ENCODE peak calls at places on chromosomes 4 and X, in five cellular contexts. One of them, this sample, is unnamed.

GRCh38 chrX:67384403-67384802 is 159.4 kb upstream of the AR start:
- DNase-seq in fibroblast of lung: no peak
- DNase-seq in Caco-2: no peak
- DNase-seq in stomach: no peak
- DNase-seq in lower lobe of right lung: no peak
- DNase-seq in this sample: no peak

GRCh38 chrX:124467202-124467601 is 120.8 kb downstream of the SH2D1A start:
- DNase-seq in lower lobe of right lung: no peak
- DNase-seq in Caco-2: no peak
- DNase-seq in stomach: no peak
- DNase-seq in fibroblast of lung: no peak
- DNase-seq in this sample: no peak

GRCh38 chr4:173642509-173642908 is 112.5 kb upstream of the HAND2 start:
- DNase-seq in fibroblast of lung: no peak
- DNase-seq in Caco-2: no peak
- DNase-seq in lower lobe of right lung: no peak
- DNase-seq in stomach: no peak
- DNase-seq in this sample: no peak

GRCh38 chr4:89216866-89217265 is 90.7 kb downstream of the GPRIN3 start:
- DNase-seq in fibroblast of lung: no peak
- DNase-seq in stomach: no peak
- DNase-seq in lower lobe of right lung: no peak
- DNase-seq in Caco-2: no peak
- DNase-seq in this sample: no peak

GRCh38 chr4:21780158-21780557 is 168.4 kb downstream of the KCNIP4 start:
- DNase-seq in lower lobe of right lung: no peak
- DNase-seq in stomach: no peak
- DNase-seq in fibroblast of lung: peak
- DNase-seq in Caco-2: no peak
- DNase-seq in this sample: peak

GRCh38 chr4:2936773-2937145 is 26.4 kb downstream of the NOP14 start:
- DNase-seq in Caco-2: no peak
- DNase-seq in fibroblast of lung: peak
- DNase-seq in stomach: no peak
- DNase-seq in lower lobe of right lung: no peak
- DNase-seq in this sample: peak

GRCh38 chr4:158814636-158815035 is 45.8 kb downstream of the FNIP2 start:
- DNase-seq in Caco-2: no peak
- DNase-seq in lower lobe of right lung: no peak
- DNase-seq in fibroblast of lung: peak
- DNase-seq in stomach: no peak
- DNase-seq in this sample: peak

GRCh38 chr4:54498661-54499111 is 159.1 kb upstream of the KIT start:
- DNase-seq in lower lobe of right lung: no peak
- DNase-seq in fibroblast of lung: peak
- DNase-seq in Caco-2: no peak
- DNase-seq in stomach: no peak
- DNase-seq in this sample: peak

GRCh38 chr4:101356928-101357327 is 9.6 kb upstream of the PPP3CA start:
- DNase-seq in lower lobe of right lung: no peak
- DNase-seq in fibroblast of lung: peak
- DNase-seq in stomach: peak
- DNase-seq in Caco-2: peak
- DNase-seq in this sample: peak

GRCh38 chr4:11603594-11604194 is 175.0 kb upstream of the HS3ST1 start:
- DNase-seq in fibroblast of lung: no peak
- DNase-seq in stomach: no peak
- DNase-seq in Caco-2: no peak
- DNase-seq in lower lobe of right lung: no peak
- DNase-seq in this sample: no peak

GRCh38 chr4:137390707-137391106 is 141.6 kb downstream of the PCDH18 start:
- DNase-seq in stomach: no peak
- DNase-seq in fibroblast of lung: peak
- DNase-seq in lower lobe of right lung: no peak
- DNase-seq in Caco-2: no peak
- DNase-seq in this sample: peak

GRCh38 chr4:38320833-38321232 is 343.2 kb upstream of the KLF3 start:
- DNase-seq in stomach: no peak
- DNase-seq in lower lobe of right lung: no peak
- DNase-seq in fibroblast of lung: no peak
- DNase-seq in Caco-2: no peak
- DNase-seq in this sample: no peak

GRCh38 chr4:38320349-38320707 is 343.7 kb upstream of the KLF3 start:
- DNase-seq in lower lobe of right lung: no peak
- DNase-seq in stomach: no peak
- DNase-seq in fibroblast of lung: no peak
- DNase-seq in Caco-2: no peak
- DNase-seq in this sample: no peak

GRCh38 chr4:38318737-38319455 is 345.1 kb upstream of the KLF3 start:
- DNase-seq in stomach: peak
- DNase-seq in lower lobe of right lung: peak
- DNase-seq in Caco-2: peak
- DNase-seq in fibroblast of lung: peak
- DNase-seq in this sample: peak

GRCh38 chr4:38317238-38317637 is 346.8 kb upstream of the KLF3 start:
- DNase-seq in fibroblast of lung: no peak
- DNase-seq in stomach: no peak
- DNase-seq in lower lobe of right lung: no peak
- DNase-seq in Caco-2: no peak
- DNase-seq in this sample: no peak

DNA sequence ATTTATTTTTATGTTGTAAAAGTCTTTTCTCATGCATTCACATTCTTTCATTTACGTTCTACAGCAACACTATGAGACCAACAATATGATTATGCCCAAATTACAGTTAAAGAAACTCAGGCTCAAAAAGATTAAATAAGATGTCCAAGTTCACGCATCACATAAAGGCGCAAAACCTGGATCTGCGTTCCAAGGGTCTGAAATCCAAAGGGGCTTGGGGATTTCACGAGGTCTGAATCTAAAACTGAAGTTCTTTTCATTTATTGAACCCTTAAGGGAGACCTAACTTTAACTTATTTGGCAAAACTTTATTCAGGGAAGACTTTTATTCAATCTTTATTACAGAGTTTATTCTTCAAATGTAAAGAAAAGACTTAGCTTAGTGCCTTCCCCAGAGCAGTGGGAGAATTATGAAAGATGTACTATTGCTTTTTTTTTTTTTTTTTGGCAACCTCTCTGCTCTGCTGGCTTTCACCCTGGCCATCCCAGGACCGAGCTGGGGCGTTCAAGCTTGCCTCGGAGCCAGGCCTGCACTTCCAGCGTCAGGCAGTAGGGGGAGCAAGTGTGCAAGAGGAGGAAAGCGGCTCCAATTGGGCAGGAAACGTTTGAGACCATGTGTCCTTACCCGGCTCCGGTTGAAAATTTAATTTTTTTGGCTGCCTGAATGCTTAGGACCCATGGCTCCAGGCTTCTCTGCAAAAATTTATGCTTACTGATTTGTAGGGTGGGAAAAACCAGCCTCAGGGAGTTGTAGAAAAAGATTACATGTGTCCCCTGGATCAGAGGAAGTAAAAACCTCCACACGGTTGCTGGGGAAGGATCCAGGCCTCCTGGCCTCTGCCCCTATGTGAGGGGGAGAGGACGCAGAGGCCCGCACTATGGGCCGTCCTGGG is 344.3 kb upstream of the KLF3 start:
- DNase-seq in fibroblast of lung: peak
- DNase-seq in stomach: peak
- DNase-seq in lower lobe of right lung: peak
- DNase-seq in Caco-2: peak
- DNase-seq in this sample: peak
- H3K4me3 ChIP-seq in fibroblast of lung: no peak
- H3K4me3 ChIP-seq in stomach: peak
- H3K4me3 ChIP-seq in lower lobe of right lung: peak
- H3K4me3 ChIP-seq in Caco-2: no peak
- H3K4me3 ChIP-seq in this sample: peak

GRCh38 chrX:108297290-108297689 is 140.9 kb downstream of the COL4A6 start:
- DNase-seq in fibroblast of lung: no peak
- DNase-seq in lower lobe of right lung: no peak
- DNase-seq in stomach: no peak
- DNase-seq in Caco-2: no peak
- DNase-seq in this sample: no peak
- TF ChIP-seq CTCF in fibroblast of lung: no peak
- TF ChIP-seq CTCF in lower lobe of right lung: no peak
- TF ChIP-seq CTCF in stomach: no peak
- TF ChIP-seq CTCF in Caco-2: no peak
- TF ChIP-seq CTCF in this sample: no peak

DNA sequence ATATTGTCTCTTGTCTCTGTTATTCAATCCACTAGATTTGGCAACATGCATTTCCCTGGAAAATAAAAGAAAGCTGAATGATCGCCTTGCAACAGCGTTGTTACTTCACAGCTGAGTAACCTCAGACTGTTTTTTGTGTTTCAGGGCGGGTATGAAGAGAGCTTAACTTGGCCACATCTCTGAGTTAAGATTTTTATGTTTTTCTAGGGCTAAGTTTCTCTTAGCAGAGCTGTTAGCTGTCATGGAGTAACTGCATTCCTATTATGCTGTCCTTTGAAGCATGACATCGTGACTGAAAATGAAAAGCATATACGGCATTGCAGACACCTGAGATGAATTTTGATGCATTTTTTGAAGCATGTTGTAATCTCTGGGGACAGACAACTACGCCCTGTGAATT is 1798.9 kb downstream of the PCDH7 start:
- DNase-seq in lower lobe of right lung: no peak
- DNase-seq in fibroblast of lung: no peak
- DNase-seq in Caco-2: no peak
- DNase-seq in stomach: no peak
- DNase-seq in this sample: peak
- H3K4me3 ChIP-seq in lower lobe of right lung: no peak
- H3K4me3 ChIP-seq in fibroblast of lung: no peak
- H3K4me3 ChIP-seq in Caco-2: no peak
- H3K4me3 ChIP-seq in stomach: no peak
- H3K4me3 ChIP-seq in this sample: no peak

GRCh38 chr4:185227131-185227551 is 17.7 kb downstream of the SNX25 start:
- DNase-seq in stomach: no peak
- DNase-seq in lower lobe of right lung: no peak
- DNase-seq in fibroblast of lung: no peak
- DNase-seq in Caco-2: peak
- DNase-seq in this sample: peak
- TF ChIP-seq CTCF in stomach: no peak
- TF ChIP-seq CTCF in lower lobe of right lung: no peak
- TF ChIP-seq CTCF in fibroblast of lung: peak
- TF ChIP-seq CTCF in Caco-2: peak
- TF ChIP-seq CTCF in this sample: no peak

GRCh38 chr4:113435893-113436292 is 325.6 kb downstream of the CAMK2D start:
- DNase-seq in stomach: no peak
- DNase-seq in fibroblast of lung: peak
- DNase-seq in lower lobe of right lung: no peak
- DNase-seq in Caco-2: no peak
- DNase-seq in this sample: peak

GRCh38 chr4:113434247-113434587 is 327.3 kb downstream of the CAMK2D start:
- DNase-seq in Caco-2: peak
- DNase-seq in fibroblast of lung: peak
- DNase-seq in lower lobe of right lung: no peak
- DNase-seq in stomach: no peak
- DNase-seq in this sample: no peak

GRCh38 chr4:113433116-113433515 is 328.4 kb downstream of the CAMK2D start:
- DNase-seq in lower lobe of right lung: no peak
- DNase-seq in fibroblast of lung: peak
- DNase-seq in stomach: no peak
- DNase-seq in Caco-2: no peak
- DNase-seq in this sample: no peak

GRCh38 chr4:113436360-113436759 is 325.2 kb downstream of the CAMK2D start:
- DNase-seq in Caco-2: no peak
- DNase-seq in stomach: no peak
- DNase-seq in fibroblast of lung: peak
- DNase-seq in lower lobe of right lung: no peak
- DNase-seq in this sample: peak

DNA sequence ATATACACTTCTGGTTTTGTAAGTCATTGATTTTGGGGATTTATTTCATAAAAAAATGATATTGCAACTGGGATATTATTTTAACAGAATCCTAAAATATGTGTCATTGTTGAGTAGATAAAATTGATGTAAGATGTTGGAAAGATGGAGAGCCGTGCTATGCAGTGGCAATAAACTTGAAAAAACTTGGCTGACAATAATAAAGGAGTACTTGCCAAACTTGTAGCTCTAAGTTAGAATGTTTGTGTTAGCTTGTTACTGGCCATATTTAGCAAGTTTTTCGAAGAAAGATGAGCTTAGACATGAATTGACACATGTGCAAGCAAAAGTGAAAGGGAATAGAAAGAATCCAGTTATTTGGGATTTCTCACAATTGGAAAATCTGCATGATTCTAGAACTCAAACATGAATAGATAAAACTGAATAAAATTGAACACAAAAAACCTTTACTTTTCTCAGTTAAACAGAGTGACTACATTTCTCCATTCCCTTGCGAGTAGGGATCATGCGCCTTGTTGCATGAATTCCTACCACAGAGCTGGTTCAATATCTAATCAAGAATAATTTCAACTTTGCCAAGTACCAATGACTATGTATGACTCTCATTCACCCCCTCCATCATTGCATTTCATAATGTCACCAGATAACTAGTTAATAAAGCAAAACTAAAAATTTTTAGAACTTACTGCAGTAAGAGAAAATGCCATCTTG is 327.8 kb downstream of the CAMK2D start:
- DNase-seq in stomach: no peak
- DNase-seq in fibroblast of lung: peak
- DNase-seq in Caco-2: no peak
- DNase-seq in lower lobe of right lung: no peak
- DNase-seq in this sample: no peak
- H3K4me3 ChIP-seq in stomach: no peak
- H3K4me3 ChIP-seq in fibroblast of lung: no peak
- H3K4me3 ChIP-seq in Caco-2: no peak
- H3K4me3 ChIP-seq in lower lobe of right lung: no peak
- H3K4me3 ChIP-seq in this sample: no peak

GRCh38 chr4:60743654-60744053 is 456.5 kb upstream of the ADGRL3 start:
- DNase-seq in Caco-2: no peak
- DNase-seq in fibroblast of lung: no peak
- DNase-seq in stomach: no peak
- DNase-seq in lower lobe of right lung: no peak
- DNase-seq in this sample: no peak
- TF ChIP-seq CTCF in Caco-2: no peak
- TF ChIP-seq CTCF in fibroblast of lung: no peak
- TF ChIP-seq CTCF in stomach: no peak
- TF ChIP-seq CTCF in lower lobe of right lung: no peak
- TF ChIP-seq CTCF in this sample: no peak

DNA sequence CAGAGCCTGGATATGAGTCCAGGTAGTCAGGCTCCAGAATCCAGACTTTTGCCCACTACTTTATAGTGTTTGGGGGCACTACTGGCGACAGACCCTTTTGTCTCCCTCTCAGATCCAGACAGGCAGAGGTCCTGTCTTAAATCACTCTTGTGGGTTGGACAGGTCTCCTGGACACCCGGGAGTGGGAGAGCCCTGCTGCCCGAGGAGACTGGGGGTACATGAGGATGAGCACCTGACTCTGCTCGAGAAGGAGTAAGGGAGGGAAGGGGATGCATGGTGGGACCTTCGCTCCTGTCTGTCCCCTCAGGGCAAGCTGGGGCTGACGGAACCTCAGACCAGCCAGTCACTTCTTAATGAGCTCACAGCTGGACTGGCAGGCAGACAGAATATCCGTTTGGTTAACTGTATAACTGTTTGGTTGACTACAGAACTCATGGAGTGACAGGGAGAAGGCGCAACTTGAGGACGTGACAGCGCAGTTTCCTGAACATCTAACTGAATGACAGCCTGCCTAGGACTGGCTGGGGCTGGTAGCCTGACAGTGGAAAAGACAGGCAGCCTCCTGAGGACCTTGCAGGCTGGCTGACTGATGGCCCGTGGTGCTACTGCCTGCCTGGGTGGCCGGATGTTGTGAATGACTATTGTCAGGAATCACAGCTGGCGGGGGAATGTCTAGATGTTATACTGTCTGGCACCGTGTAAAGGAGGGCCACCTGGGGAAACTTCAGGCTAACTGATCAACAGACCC is 1.6 kb upstream of the SUV39H1 start:
- DNase-seq in stomach: no peak
- DNase-seq in lower lobe of right lung: no peak
- DNase-seq in Caco-2: no peak
- DNase-seq in fibroblast of lung: no peak
- DNase-seq in this sample: no peak
- H3K4me3 ChIP-seq in stomach: no peak
- H3K4me3 ChIP-seq in lower lobe of right lung: no peak
- H3K4me3 ChIP-seq in Caco-2: peak
- H3K4me3 ChIP-seq in fibroblast of lung: no peak
- H3K4me3 ChIP-seq in this sample: no peak